ENCODE peak calls at places on chromosomes 1 and 21, in six cellular contexts. One of them, this sample, is unnamed.

GRCh38 chr1:193799948-193800690 is 613.7 kb upstream of the B3GALT2 start:
- DNase-seq in AG09309: no peak
- DNase-seq in mucosa of gallbladder: no peak
- DNase-seq in SW480: no peak
- DNase-seq in germinal center: no peak
- DNase-seq in skeletal muscle cell: no peak
- DNase-seq in this sample: no peak

GRCh38 chr1:2635271-2636010 is 2.6 kb upstream of the MMEL1 start:
- DNase-seq in AG09309: no peak
- DNase-seq in mucosa of gallbladder: no peak
- DNase-seq in SW480: no peak
- DNase-seq in germinal center: no peak
- DNase-seq in skeletal muscle cell: no peak
- DNase-seq in this sample: no peak

GRCh38 chr1:29380532-29380931 is 144.2 kb downstream of the PTPRU start:
- DNase-seq in AG09309: no peak
- DNase-seq in mucosa of gallbladder: no peak
- DNase-seq in SW480: no peak
- DNase-seq in germinal center: no peak
- DNase-seq in skeletal muscle cell: peak; percentile 43
- DNase-seq in this sample: peak; percentile 1

GRCh38 chr1:110003747-110004428 is 19.3 kb downstream of the AHCYL1 start:
- DNase-seq in AG09309: peak; percentile 96
- DNase-seq in mucosa of gallbladder: peak; percentile 72
- DNase-seq in SW480: no peak
- DNase-seq in germinal center: no peak
- DNase-seq in skeletal muscle cell: peak; percentile 99
- DNase-seq in this sample: peak; percentile 37

GRCh38 chr1:177589166-177589565 is 380.7 kb downstream of the SEC16B start:
- DNase-seq in AG09309: no peak
- DNase-seq in mucosa of gallbladder: no peak
- DNase-seq in SW480: no peak
- DNase-seq in germinal center: no peak
- DNase-seq in skeletal muscle cell: no peak
- DNase-seq in this sample: no peak

GRCh38 chr1:56795864-56796263 is 23.3 kb downstream of the FYB2 start:
- DNase-seq in AG09309: no peak
- DNase-seq in mucosa of gallbladder: no peak
- DNase-seq in SW480: no peak
- DNase-seq in germinal center: no peak
- DNase-seq in skeletal muscle cell: no peak
- DNase-seq in this sample: no peak

GRCh38 chr21:45076245-45076661 is 1.9 kb downstream of the ADARB1 start:
- DNase-seq in AG09309: no peak
- DNase-seq in mucosa of gallbladder: no peak
- DNase-seq in SW480: no peak
- DNase-seq in germinal center: no peak
- DNase-seq in skeletal muscle cell: no peak
- DNase-seq in this sample: no peak

GRCh38 chr1:203349757-203350522 is 982 bp downstream of the FMOD start:
- DNase-seq in AG09309: no peak
- DNase-seq in mucosa of gallbladder: no peak
- DNase-seq in SW480: no peak
- DNase-seq in germinal center: no peak
- DNase-seq in skeletal muscle cell: no peak
- DNase-seq in this sample: no peak

GRCh38 chr1:5913876-5914275 is 78.3 kb downstream of the NPHP4 start:
- DNase-seq in AG09309: no peak
- DNase-seq in mucosa of gallbladder: no peak
- DNase-seq in SW480: no peak
- DNase-seq in germinal center: no peak
- DNase-seq in skeletal muscle cell: no peak
- DNase-seq in this sample: no peak

GRCh38 chr1:46003315-46003714 is 129.1 kb downstream of the PIK3R3 start:
- DNase-seq in AG09309: no peak
- DNase-seq in mucosa of gallbladder: no peak
- DNase-seq in SW480: no peak
- DNase-seq in germinal center: no peak
- DNase-seq in skeletal muscle cell: no peak
- DNase-seq in this sample: no peak

GRCh38 chr1:186183219-186183618 is 191.8 kb downstream of the TPR start:
- DNase-seq in AG09309: peak; percentile 46
- DNase-seq in mucosa of gallbladder: no peak
- DNase-seq in SW480: no peak
- DNase-seq in germinal center: no peak
- DNase-seq in skeletal muscle cell: peak; percentile 68
- DNase-seq in this sample: no peak

GRCh38 chr1:97778718-97779117 is 142.1 kb downstream of the DPYD start:
- DNase-seq in AG09309: no peak
- DNase-seq in mucosa of gallbladder: no peak
- DNase-seq in SW480: no peak
- DNase-seq in germinal center: no peak
- DNase-seq in skeletal muscle cell: no peak
- DNase-seq in this sample: no peak

GRCh38 chr1:21901473-21901847 is 35.6 kb downstream of the HSPG2 start:
- DNase-seq in AG09309: no peak
- DNase-seq in mucosa of gallbladder: no peak
- DNase-seq in SW480: no peak
- DNase-seq in germinal center: no peak
- DNase-seq in skeletal muscle cell: no peak
- DNase-seq in this sample: no peak

GRCh38 chr1:85599076-85599491 is 18.5 kb downstream of the CCN1 start:
- DNase-seq in AG09309: no peak
- DNase-seq in mucosa of gallbladder: no peak
- DNase-seq in SW480: no peak
- DNase-seq in germinal center: no peak
- DNase-seq in skeletal muscle cell: no peak
- DNase-seq in this sample: no peak

GRCh38 chr1:29747136-29747670 is 510.9 kb downstream of the PTPRU start:
- DNase-seq in AG09309: no peak
- DNase-seq in mucosa of gallbladder: no peak
- DNase-seq in SW480: no peak
- DNase-seq in germinal center: no peak
- DNase-seq in skeletal muscle cell: no peak
- DNase-seq in this sample: no peak

GRCh38 chr1:172761581-172762025 is 102.7 kb downstream of the FASLG start:
- DNase-seq in AG09309: no peak
- DNase-seq in mucosa of gallbladder: no peak
- DNase-seq in SW480: peak; percentile 9
- DNase-seq in germinal center: no peak
- DNase-seq in skeletal muscle cell: no peak
- DNase-seq in this sample: no peak

GRCh38 chr1:30132602-30133271 is 590.6 kb downstream of the MATN1 start:
- DNase-seq in AG09309: no peak
- DNase-seq in mucosa of gallbladder: no peak
- DNase-seq in SW480: no peak
- DNase-seq in germinal center: no peak
- DNase-seq in skeletal muscle cell: no peak
- DNase-seq in this sample: no peak

GRCh38 chr1:25501235-25502058 is 42.0 kb upstream of the LDLRAP1 start:
- DNase-seq in AG09309: peak; percentile 57
- DNase-seq in mucosa of gallbladder: no peak
- DNase-seq in SW480: no peak
- DNase-seq in germinal center: no peak
- DNase-seq in skeletal muscle cell: peak; percentile 74
- DNase-seq in this sample: no peak

This sample was measured in RPMI8226.